ENCODE peak calls at places on chromosomes 5 and 9, in seven cellular contexts. One of them, this sample, is unnamed.

GRCh38 chr5:157180374-157181264 is at the start of gene ITK:
- DNase-seq in heart left ventricle: no peak
- DNase-seq in fibroblast of lung: no peak
- DNase-seq in transverse colon: peak
- DNase-seq in fibroblast of mammary gland: no peak
- DNase-seq in foreskin fibroblast: no peak
- DNase-seq in AG10803: no peak
- DNase-seq in this sample: no peak

GRCh38 chr5:115124741-115125140 is 45.0 kb downstream of the TRIM36 start:
- DNase-seq in fibroblast of lung: no peak
- DNase-seq in transverse colon: no peak
- DNase-seq in heart left ventricle: no peak
- DNase-seq in AG10803: no peak
- DNase-seq in foreskin fibroblast: no peak
- DNase-seq in fibroblast of mammary gland: no peak
- DNase-seq in this sample: no peak

GRCh38 chr5:59767753-59768159 is 125.8 kb downstream of the PDE4D start:
- DNase-seq in AG10803: no peak
- DNase-seq in transverse colon: no peak
- DNase-seq in fibroblast of mammary gland: no peak
- DNase-seq in heart left ventricle: no peak
- DNase-seq in fibroblast of lung: no peak
- DNase-seq in foreskin fibroblast: no peak
- DNase-seq in this sample: no peak

GRCh38 chr5:1396029-1396816 is 49.0 kb downstream of the SLC6A3 start:
- DNase-seq in foreskin fibroblast: no peak
- DNase-seq in fibroblast of mammary gland: no peak
- DNase-seq in heart left ventricle: no peak
- DNase-seq in fibroblast of lung: no peak
- DNase-seq in transverse colon: no peak
- DNase-seq in AG10803: no peak
- DNase-seq in this sample: no peak

GRCh38 chr9:95065224-95065623 is 252.3 kb downstream of the FANCC start:
- DNase-seq in AG10803: no peak
- DNase-seq in fibroblast of lung: no peak
- DNase-seq in fibroblast of mammary gland: peak
- DNase-seq in heart left ventricle: no peak
- DNase-seq in transverse colon: no peak
- DNase-seq in foreskin fibroblast: no peak
- DNase-seq in this sample: no peak

GRCh38 chr5:35319231-35320002 is 89.1 kb upstream of the PRLR start:
- DNase-seq in fibroblast of mammary gland: peak
- DNase-seq in fibroblast of lung: peak
- DNase-seq in transverse colon: peak
- DNase-seq in foreskin fibroblast: no peak
- DNase-seq in AG10803: peak
- DNase-seq in heart left ventricle: peak
- DNase-seq in this sample: no peak

GRCh38 chr5:71645030-71645429 is 57.9 kb downstream of the MCCC2 start:
- DNase-seq in transverse colon: no peak
- DNase-seq in fibroblast of mammary gland: no peak
- DNase-seq in fibroblast of lung: no peak
- DNase-seq in foreskin fibroblast: no peak
- DNase-seq in AG10803: no peak
- DNase-seq in heart left ventricle: no peak
- DNase-seq in this sample: no peak

GRCh38 chr9:133638076-133638475 is 1.9 kb downstream of the DBH start:
- DNase-seq in foreskin fibroblast: no peak
- DNase-seq in AG10803: no peak
- DNase-seq in fibroblast of lung: no peak
- DNase-seq in transverse colon: no peak
- DNase-seq in fibroblast of mammary gland: no peak
- DNase-seq in heart left ventricle: no peak
- DNase-seq in this sample: no peak

GRCh38 chr9:128845186-128845931 is 15.8 kb upstream of the SPOUT1 start:
- DNase-seq in transverse colon: no peak
- DNase-seq in foreskin fibroblast: no peak
- DNase-seq in fibroblast of lung: no peak
- DNase-seq in AG10803: no peak
- DNase-seq in fibroblast of mammary gland: no peak
- DNase-seq in heart left ventricle: no peak
- DNase-seq in this sample: no peak

GRCh38 chr5:15515229-15515628 is 15.2 kb downstream of the FBXL7 start:
- DNase-seq in heart left ventricle: no peak
- DNase-seq in foreskin fibroblast: no peak
- DNase-seq in fibroblast of lung: no peak
- DNase-seq in fibroblast of mammary gland: no peak
- DNase-seq in transverse colon: no peak
- DNase-seq in AG10803: no peak
- DNase-seq in this sample: no peak

GRCh38 chr5:93072831-93073459 is 508.1 kb downstream of the NR2F1-AS1 start:
- DNase-seq in AG10803: peak
- DNase-seq in heart left ventricle: no peak
- DNase-seq in fibroblast of mammary gland: peak
- DNase-seq in foreskin fibroblast: peak
- DNase-seq in transverse colon: no peak
- DNase-seq in fibroblast of lung: peak
- DNase-seq in this sample: no peak

GRCh38 chr5:135310328-135310989 is 88.6 kb downstream of the MACROH2A1 start:
- DNase-seq in fibroblast of mammary gland: peak
- DNase-seq in foreskin fibroblast: peak
- DNase-seq in heart left ventricle: no peak
- DNase-seq in fibroblast of lung: peak
- DNase-seq in transverse colon: no peak
- DNase-seq in AG10803: peak
- DNase-seq in this sample: peak

GRCh38 chr5:115977988-115978387 is 15.7 kb downstream of the LVRN start:
- DNase-seq in fibroblast of lung: peak
- DNase-seq in fibroblast of mammary gland: peak
- DNase-seq in AG10803: peak
- DNase-seq in foreskin fibroblast: peak
- DNase-seq in transverse colon: no peak
- DNase-seq in heart left ventricle: no peak
- DNase-seq in this sample: peak

GRCh38 chr5:43036856-43037711 is 3.0 kb downstream of the ANXA2R start:
- DNase-seq in AG10803: no peak
- DNase-seq in foreskin fibroblast: no peak
- DNase-seq in heart left ventricle: no peak
- DNase-seq in fibroblast of lung: peak
- DNase-seq in transverse colon: peak
- DNase-seq in fibroblast of mammary gland: no peak
- DNase-seq in this sample: no peak

GRCh38 chr5:100421360-100421759 is 113.8 kb upstream of the FAM174A start:
- DNase-seq in heart left ventricle: no peak
- DNase-seq in transverse colon: no peak
- DNase-seq in foreskin fibroblast: no peak
- DNase-seq in fibroblast of mammary gland: no peak
- DNase-seq in fibroblast of lung: no peak
- DNase-seq in AG10803: no peak
- DNase-seq in this sample: no peak
- TF ChIP-seq CTCF in heart left ventricle: no peak
- TF ChIP-seq CTCF in transverse colon: no peak
- TF ChIP-seq CTCF in foreskin fibroblast: no peak
- TF ChIP-seq CTCF in fibroblast of mammary gland: no peak
- TF ChIP-seq CTCF in fibroblast of lung: no peak
- TF ChIP-seq CTCF in AG10803: no peak
- TF ChIP-seq CTCF in this sample: no peak

GRCh38 chr9:84928419-84928818 is 258.9 kb downstream of the NTRK2 start:
- DNase-seq in fibroblast of lung: no peak
- DNase-seq in heart left ventricle: no peak
- DNase-seq in transverse colon: peak
- DNase-seq in foreskin fibroblast: no peak
- DNase-seq in AG10803: no peak
- DNase-seq in fibroblast of mammary gland: no peak
- DNase-seq in this sample: no peak

GRCh38 chr9:84935528-84936117 is 266.1 kb downstream of the NTRK2 start:
- DNase-seq in AG10803: no peak
- DNase-seq in heart left ventricle: no peak
- DNase-seq in foreskin fibroblast: no peak
- DNase-seq in fibroblast of mammary gland: no peak
- DNase-seq in transverse colon: no peak
- DNase-seq in fibroblast of lung: no peak
- DNase-seq in this sample: no peak

GRCh38 chr9:84937086-84937670 is 267.6 kb downstream of the NTRK2 start:
- DNase-seq in heart left ventricle: no peak
- DNase-seq in transverse colon: no peak
- DNase-seq in fibroblast of mammary gland: no peak
- DNase-seq in AG10803: no peak
- DNase-seq in foreskin fibroblast: no peak
- DNase-seq in fibroblast of lung: no peak
- DNase-seq in this sample: no peak

GRCh38 chr9:84929068-84929467 is 259.5 kb downstream of the NTRK2 start:
- DNase-seq in AG10803: no peak
- DNase-seq in fibroblast of mammary gland: no peak
- DNase-seq in fibroblast of lung: no peak
- DNase-seq in transverse colon: no peak
- DNase-seq in heart left ventricle: no peak
- DNase-seq in foreskin fibroblast: no peak
- DNase-seq in this sample: no peak

GRCh38 chr9:84932915-84933527 is 263.5 kb downstream of the NTRK2 start:
- DNase-seq in fibroblast of mammary gland: no peak
- DNase-seq in transverse colon: no peak
- DNase-seq in AG10803: no peak
- DNase-seq in foreskin fibroblast: no peak
- DNase-seq in heart left ventricle: no peak
- DNase-seq in fibroblast of lung: peak
- DNase-seq in this sample: no peak
- TF ChIP-seq CTCF in fibroblast of mammary gland: no peak
- TF ChIP-seq CTCF in transverse colon: no peak
- TF ChIP-seq CTCF in AG10803: peak
- TF ChIP-seq CTCF in foreskin fibroblast: no peak
- TF ChIP-seq CTCF in heart left ventricle: no peak
- TF ChIP-seq CTCF in fibroblast of lung: no peak
- TF ChIP-seq CTCF in this sample: no peak

DNA sequence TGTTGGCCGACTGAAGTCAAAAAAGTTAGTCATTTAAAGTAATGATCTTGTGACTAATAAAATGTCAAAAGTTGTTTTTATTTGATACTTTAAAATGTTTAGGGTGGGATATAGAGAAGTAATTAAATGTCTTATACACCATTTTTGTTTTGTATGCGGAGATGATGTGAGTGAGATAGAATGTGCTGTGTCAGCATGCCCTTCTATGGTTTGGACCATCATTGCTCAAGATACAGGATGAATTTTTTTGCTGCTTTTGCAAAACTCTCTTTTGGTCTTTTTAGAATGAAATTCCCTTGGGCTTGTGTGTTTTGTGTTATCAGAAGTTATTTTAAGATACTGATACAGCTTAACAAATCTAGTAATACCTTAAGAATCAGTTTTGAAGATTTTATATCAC is 12.5 kb downstream of the SRFBP1 start:
- DNase-seq in fibroblast of mammary gland: peak
- DNase-seq in AG10803: no peak
- DNase-seq in fibroblast of lung: peak
- DNase-seq in heart left ventricle: no peak
- DNase-seq in transverse colon: no peak
- DNase-seq in foreskin fibroblast: no peak
- DNase-seq in this sample: no peak
- TF ChIP-seq CTCF in fibroblast of mammary gland: no peak
- TF ChIP-seq CTCF in AG10803: no peak
- TF ChIP-seq CTCF in fibroblast of lung: no peak
- TF ChIP-seq CTCF in heart left ventricle: no peak
- TF ChIP-seq CTCF in transverse colon: no peak
- TF ChIP-seq CTCF in foreskin fibroblast: no peak
- TF ChIP-seq CTCF in this sample: no peak

GRCh38 chr9:131598121-131598520 is 52.8 kb downstream of the PRRT1B start:
- DNase-seq in fibroblast of lung: no peak
- DNase-seq in foreskin fibroblast: peak
- DNase-seq in transverse colon: peak
- DNase-seq in fibroblast of mammary gland: no peak
- DNase-seq in heart left ventricle: peak
- DNase-seq in AG10803: no peak
- DNase-seq in this sample: no peak
- TF ChIP-seq CTCF in fibroblast of lung: no peak
- TF ChIP-seq CTCF in foreskin fibroblast: no peak
- TF ChIP-seq CTCF in transverse colon: no peak
- TF ChIP-seq CTCF in fibroblast of mammary gland: no peak
- TF ChIP-seq CTCF in heart left ventricle: no peak
- TF ChIP-seq CTCF in AG10803: no peak
- TF ChIP-seq CTCF in this sample: no peak